ENCODE peak calls at places on chromosomes 13 and 19, in six cellular contexts. V is tibial artery; Q is uterus; A is CD4-positive, alpha-beta memory T cell; Y is sigmoid colon; J is CD8-positive, alpha-beta memory T cell. K is an unnamed sample. For H3K4me1, the result is how much of the 10 kb centered on the place peaks cover.

GRCh38 chr19:10687518-10688288 is 13.5 kb upstream of the QTRT1 start:
- DNase-seq in Y (no peak), V (no peak), Q (no peak), J (no peak), A (no peak), K (no peak)

GRCh38 chr19:30063184-30064020 is 121.4 kb downstream of the URI1 start:
- DNase-seq in Y (no peak), V (no peak), J (no peak), Q (no peak), A (no peak), K (no peak)

GRCh38 chr13:19781526-19781925 is 1.2 kb downstream of the PSPC1 start:
- DNase-seq in Y (peak), A (no peak), Q (no peak), V (no peak), J (no peak), K (no peak)

GRCh38 chr19:9935409-9936062 is 779 bp downstream of the OLFM2 start:
- DNase-seq in A (no peak), V (no peak), J (no peak), Q (peak), Y (no peak), K (no peak)

GRCh38 chr19:47761566-47761965 is 16.2 kb downstream of the NOP53 start:
- DNase-seq in A (no peak), Y (no peak), J (no peak), Q (no peak), V (no peak), K (no peak)

GRCh38 chr19:28968721-28969120 is 244.2 kb downstream of the UQCRFS1 start:
- DNase-seq in J (no peak), V (no peak), Q (no peak), A (no peak), Y (no peak), K (no peak)

GRCh38 chr13:47959468-47960088 is 41.5 kb downstream of the SUCLA2 start:
- DNase-seq in A (no peak), Q (no peak), V (no peak), J (no peak), Y (no peak), K (no peak)

GRCh38 chr13:80037505-80037888 is 303.4 kb downstream of the SPRY2 start:
- DNase-seq in Y (no peak), J (no peak), V (no peak), Q (no peak), A (no peak), K (no peak)

GRCh38 chr13:77138813-77139212 is 111.9 kb upstream of the FBXL3 start:
- DNase-seq in V (no peak), Y (no peak), A (no peak), J (no peak), Q (no peak), K (no peak)

GRCh38 chr13:40979232-40979631 is 39.9 kb downstream of the ELF1 start:
- DNase-seq in V (no peak), Q (no peak), Y (no peak), J (no peak), A (no peak), K (no peak)

GRCh38 chr13:21580736-21581135 is 23.2 kb downstream of the MICU2 start:
- DNase-seq in J (no peak), Y (no peak), A (no peak), V (no peak), Q (no peak), K (no peak)

GRCh38 chr19:48668332-48668731 is 4.5 kb downstream of the NTN5 start:
- DNase-seq in J (no peak), Q (no peak), A (no peak), Y (no peak), V (no peak), K (no peak)

GRCh38 chr19:13849991-13850909 is 26.7 kb upstream of the NANOS3 start:
- DNase-seq in Q (peak), Y (peak), V (peak), A (peak), J (peak), K (peak)

GRCh38 chr13:71303144-71303543 is 563.9 kb downstream of the DACH1 start:
- DNase-seq in J (no peak), A (no peak), Y (no peak), V (no peak), Q (no peak), K (no peak)

GRCh38 chr13:109500146-109500773 is 286.1 kb downstream of the IRS2 start:
- DNase-seq in Y (no peak), J (no peak), V (no peak), A (no peak), Q (no peak), K (no peak)

GRCh38 chr19:48480476-48481190 is 11.5 kb downstream of the CYTH2 start:
- DNase-seq in J (peak), V (peak), Y (no peak), Q (peak), A (peak), K (peak)

GRCh38 chr19:51799998-51800848 is 5.3 kb downstream of the FPR3 start:
- DNase-seq in J (no peak), Y (peak), A (no peak), V (peak), Q (peak), K (no peak)

GRCh38 chr19:45528149-45528743 is 21.0 kb downstream of the VASP start:
- DNase-seq in Y (no peak), J (no peak), A (no peak), V (no peak), Q (no peak), K (no peak)

GRCh38 chr13:100088282-100088647 is 628 bp upstream of the PCCA start:
- DNase-seq in Y (no peak), V (no peak), Q (no peak), A (no peak), J (no peak), K (no peak)

GRCh38 chr19:48492925-48493717 is 18.5 kb downstream of the LMTK3 start:
- DNase-seq in Y (peak), Q (peak), V (peak), A (peak), J (peak), K (peak)

GRCh38 chr19:58154287-58154678 is 3.7 kb upstream of the ZNF329 start:
- DNase-seq in J (no peak), Y (peak), Q (peak), A (no peak), V (peak), K (no peak)

GRCh38 chr19:1986357-1987162 is 29.0 kb downstream of the BTBD2 start:
- DNase-seq in Q (no peak), Y (peak), V (no peak), J (no peak), A (no peak), K (no peak)

GRCh38 chr13:113453962-113454361 is 674 bp upstream of the ADPRHL1 start:
- DNase-seq in A (no peak), V (no peak), Q (no peak), Y (peak), J (no peak), K (no peak)

GRCh38 chr13:103101902-103102301 is 35.7 kb upstream of the SLC10A2 start:
- DNase-seq in Y (no peak), J (no peak), V (no peak), Q (no peak), A (no peak), K (no peak)

GRCh38 chr19:38522915-38523314 is 89.4 kb downstream of the RYR1 start:
- DNase-seq in Q (no peak), A (no peak), J (no peak), V (no peak), Y (no peak), K (no peak)

GRCh38 chr13:95267662-95268369 is 33.4 kb downstream of the ABCC4 start:
- DNase-seq in Y (peak), J (no peak), V (no peak), A (no peak), Q (no peak), K (no peak)

GRCh38 chr13:31773538-31773937 is 34.2 kb downstream of the RXFP2 start:
- DNase-seq in J (no peak), Y (no peak), A (no peak), Q (no peak), V (no peak), K (no peak)

GRCh38 chr13:46603165-46603603 is 50.2 kb downstream of the LRCH1 start:
- DNase-seq in V (no peak), Q (no peak), Y (no peak), J (no peak), A (no peak), K (no peak)
- H3K4me1 ChIP-seq in V (under half), Q (under half), Y (half or more), J (under half), A (half or more), K (under half)

GRCh38 chr13:26475176-26476110 is 82.0 kb upstream of the WASF3 start:
- DNase-seq in Y (no peak), J (no peak), A (no peak), V (no peak), Q (no peak), K (no peak)
- H3K27ac ChIP-seq in Y (peak), J (no peak), A (no peak), V (peak), Q (no peak), K (no peak)

GRCh38 chr13:111406636-111407035 is 86.2 kb downstream of the TEX29 start:
- DNase-seq in A (no peak), J (no peak), V (no peak), Q (no peak), Y (no peak), K (no peak)
- H3K4me1 ChIP-seq in A (under half), J (under half), V (under half), Q (under half), Y (under half), K (under half)

GRCh38 chr19:5934779-5935472 is 20.9 kb downstream of the CAPS start:
- DNase-seq in Y (no peak), V (no peak), J (no peak), Q (peak), A (no peak), K (no peak)

GRCh38 chr19:5935473-5936307 is 21.6 kb downstream of the CAPS start:
- DNase-seq in J (no peak), Q (no peak), A (no peak), V (no peak), Y (no peak), K (no peak)

GRCh38 chr19:5936308-5936980 is 22.4 kb downstream of the CAPS start:
- DNase-seq in A (no peak), Q (no peak), J (no peak), Y (no peak), V (no peak), K (no peak)

GRCh38 chr19:5940260-5941208 is 26.5 kb downstream of the CAPS start:
- DNase-seq in A (no peak), J (no peak), Y (no peak), V (no peak), Q (no peak), K (no peak)

DNA sequence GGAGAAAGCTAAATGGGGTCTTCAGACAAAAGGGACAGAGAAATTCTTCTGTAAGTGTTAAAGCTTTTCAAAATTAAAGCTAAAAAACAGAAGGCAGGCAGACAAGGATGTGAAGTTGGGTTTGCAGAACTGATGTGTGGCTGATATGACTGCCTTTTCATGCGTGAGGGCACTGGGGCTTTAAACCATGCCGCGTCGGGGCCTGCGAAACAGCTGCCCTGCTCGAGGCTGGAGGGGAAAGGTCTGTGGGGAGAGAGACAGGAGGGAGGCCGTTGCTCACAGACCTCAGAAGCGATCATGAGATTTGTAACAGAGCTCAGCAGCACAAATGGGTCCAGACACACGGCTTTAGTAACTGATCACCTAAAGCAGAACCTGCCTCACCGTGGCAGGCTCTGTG is 23.5 kb downstream of the CAPS start:
- DNase-seq in J (no peak), Y (no peak), V (no peak), Q (no peak), A (no peak), K (no peak)
- H3K27ac ChIP-seq in J (no peak), Y (peak), V (no peak), Q (no peak), A (no peak), K (no peak)

GRCh38 chr19:40252395-40252794 is 25.9 kb upstream of the CCNP start:
- DNase-seq in Q (no peak), Y (no peak), J (no peak), A (no peak), V (no peak), K (no peak)
- H3K4me1 ChIP-seq in Q (under half), Y (under half), J (under half), A (under half), V (under half), K (under half)

DNA sequence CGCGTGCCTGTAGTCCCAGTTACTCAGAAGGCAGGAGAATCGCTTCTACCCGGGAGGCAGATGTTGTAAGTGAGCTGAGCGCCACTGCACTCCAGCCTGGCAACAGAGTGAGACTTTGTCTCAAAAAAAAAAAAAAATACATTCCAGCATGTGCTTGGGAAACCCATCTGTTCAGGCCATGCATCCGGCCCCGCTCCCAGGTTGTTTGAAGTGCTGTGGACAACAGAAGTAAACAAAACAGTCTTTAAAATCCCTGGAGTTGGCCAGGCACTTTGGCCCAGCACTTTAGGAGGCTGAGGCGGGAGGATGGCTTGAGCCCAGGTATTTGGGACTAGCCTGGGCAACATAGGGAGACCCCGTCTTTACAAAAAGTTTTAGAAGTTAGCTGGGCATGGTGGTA is 3.2 kb upstream of the PTPRS start:
- DNase-seq in Q (no peak), A (no peak), V (no peak), J (no peak), Y (no peak), K (no peak)
- H3K27ac ChIP-seq in Q (no peak), A (no peak), V (no peak), J (no peak), Y (no peak), K (no peak)

GRCh38 chr19:690203-690602 is 5.0 kb downstream of the PRSS57 start:
- DNase-seq in A (no peak), V (no peak), J (no peak), Q (no peak), Y (no peak), K (no peak)

GRCh38 chr19:686589-687297 is 8.5 kb downstream of the PRSS57 start:
- DNase-seq in V (no peak), Q (no peak), A (no peak), Y (no peak), J (no peak), K (no peak)

GRCh38 chr19:688214-688613 is 7.0 kb downstream of the PRSS57 start:
- DNase-seq in Q (no peak), A (no peak), Y (no peak), J (no peak), V (no peak), K (no peak)

GRCh38 chr19:687569-688166 is 7.6 kb downstream of the PRSS57 start:
- DNase-seq in J (no peak), V (no peak), A (no peak), Y (no peak), Q (no peak), K (no peak)

GRCh38 chr19:688992-689391 is 6.3 kb downstream of the PRSS57 start:
- DNase-seq in Y (no peak), J (no peak), Q (no peak), A (no peak), V (no peak), K (no peak)
- H3K4me1 ChIP-seq in Y (under half), J (under half), Q (under half), A (under half), V (under half), K (under half)